ENCODE peak calls at places on chromosomes 7 and 10, in four cellular contexts. Q is IMR-90, I is mesenchymal stem cell, R is neuronal stem cell. O is an unnamed sample.
A peak's percentile ranks its signal among the peaks of the same experiment; 100 is the strongest.

GRCh38 chr7:44309271-44310091 is 15.9 kb downstream of the CAMK2B start:
- DNase-seq in Q (peak; percentile 32), I (peak; percentile 59), R (peak; percentile 47), O (peak; percentile 71)

GRCh38 chr7:84529480-84530205 is 335.1 kb upstream of the SEMA3A start:
- DNase-seq in Q (peak; percentile 83), I (peak; percentile 57), R (no peak), O (no peak)

GRCh38 chr10:101029520-101030309 is 1.2 kb downstream of the PDZD7 start:
- DNase-seq in Q (no peak), I (no peak), R (no peak), O (peak; percentile 72)

GRCh38 chr7:87715511-87715910 is 87.3 kb downstream of the RUNDC3B start:
- DNase-seq in Q (no peak), I (no peak), R (no peak), O (no peak)

GRCh38 chr10:33675235-33675634 is 340.8 kb upstream of the NRP1 start:
- DNase-seq in Q (no peak), I (no peak), R (no peak), O (no peak)

GRCh38 chr7:66642186-66642585 is 13.5 kb downstream of the KCTD7 start:
- DNase-seq in Q (no peak), I (no peak), R (no peak), O (no peak)

GRCh38 chr10:125414998-125415397 is 254.6 kb upstream of the CTBP2 start:
- DNase-seq in Q (peak; percentile 35), I (no peak), R (no peak), O (no peak)

GRCh38 chr7:2876031-2876862 is 32.1 kb upstream of the GNA12 start:
- DNase-seq in Q (peak; percentile 87), I (peak; percentile 26), R (no peak), O (no peak)

GRCh38 chr10:11668847-11669610 is 57.6 kb upstream of the USP6NL start:
- DNase-seq in Q (no peak), I (no peak), R (no peak), O (no peak)

GRCh38 chr10:323651-324293 is 188.5 kb downstream of the ZMYND11 start:
- DNase-seq in Q (peak; percentile 97), I (peak; percentile 96), R (no peak), O (no peak)

GRCh38 chr7:77339726-77340125 is 76.4 kb downstream of the GSAP start:
- DNase-seq in Q (no peak), I (no peak), R (no peak), O (no peak)

GRCh38 chr10:125155101-125155500 is 5.3 kb downstream of the CTBP2 start:
- DNase-seq in Q (no peak), I (peak; percentile 34), R (peak; percentile 54), O (peak; percentile 34)

GRCh38 chr7:5599543-5600200 is 176.0 kb upstream of the TNRC18 start:
- DNase-seq in Q (no peak), I (no peak), R (no peak), O (peak; percentile 30)

GRCh38 chr7:50303894-50304157 is 690 bp upstream of the IKZF1 start:
- DNase-seq in Q (no peak), I (no peak), R (no peak), O (no peak)

GRCh38 chr10:53697038-53697437 is 924.5 kb upstream of the MBL2 start:
- DNase-seq in Q (no peak), I (peak; percentile 29), R (no peak), O (no peak)

GRCh38 chr7:23306936-23307521 is 7.9 kb downstream of the MALSU1 start:
- DNase-seq in Q (no peak), I (no peak), R (no peak), O (no peak)

GRCh38 chr7:149797771-149798170 is 24.4 kb upstream of the ZNF467 start:
- DNase-seq in Q (no peak), I (no peak), R (no peak), O (no peak)

GRCh38 chr7:149793261-149793660 is 19.9 kb upstream of the ZNF467 start:
- DNase-seq in Q (no peak), I (no peak), R (no peak), O (no peak)

GRCh38 chr7:149795126-149795525 is 21.7 kb upstream of the ZNF467 start:
- DNase-seq in Q (no peak), I (no peak), R (no peak), O (no peak)

GRCh38 chr7:149794665-149795064 is 21.3 kb upstream of the ZNF467 start:
- DNase-seq in Q (no peak), I (peak; percentile 17), R (no peak), O (no peak)

GRCh38 chr7:149796287-149796860 is 23.0 kb upstream of the ZNF467 start:
- DNase-seq in Q (no peak), I (no peak), R (no peak), O (peak; percentile 64)
- H3K4me1 ChIP-seq in Q (no peaks in the 10 kb centered on the region), I (no peaks in the 10 kb centered on the region), R (peaks cover 10% of the 10 kb centered on the region), O (no peaks in the 10 kb centered on the region)

GRCh38 chr10:99805190-99805589 is 22.8 kb downstream of the ABCC2 start:
- DNase-seq in Q (no peak), I (no peak), R (no peak), O (no peak)
- H2AK5ac ChIP-seq in Q (no peak overlapping the region), I (no peak overlapping the region), R (no peak overlapping the region), O (no peak overlapping the region)

GRCh38 chr7:155590215-155591023 is 44.1 kb upstream of the CNPY1 start:
- DNase-seq in Q (peak; percentile 16), I (peak; percentile 25), R (no peak), O (peak; percentile 71)
- H3K27ac ChIP-seq in Q (no peak overlapping the region), I (no peak overlapping the region), R (no peak overlapping the region), O (no peak overlapping the region)

GRCh38 chr10:12940791-12941190 is 60.7 kb downstream of the CCDC3 start:
- DNase-seq in Q (no peak), I (no peak), R (no peak), O (no peak)
- H3K4me1 ChIP-seq in Q (peaks cover 3% of the 10 kb centered on the region), I (no peaks in the 10 kb centered on the region), R (no peaks in the 10 kb centered on the region), O (no peaks in the 10 kb centered on the region)

GRCh38 chr10:3527869-3528268 is 257.1 kb downstream of the KLF6 start:
- DNase-seq in Q (no peak), I (peak; percentile 77), R (no peak), O (no peak)

GRCh38 chr10:3528271-3528670 is 256.7 kb downstream of the KLF6 start:
- DNase-seq in Q (no peak), I (peak; percentile 39), R (no peak), O (no peak)

GRCh38 chr10:3527144-3527543 is 257.9 kb downstream of the KLF6 start:
- DNase-seq in Q (peak; percentile 55), I (peak; percentile 85), R (no peak), O (no peak)

GRCh38 chr10:3525832-3526449 is 259.1 kb downstream of the KLF6 start:
- DNase-seq in Q (peak; percentile 99), I (peak; percentile 99), R (no peak), O (no peak)

DNA sequence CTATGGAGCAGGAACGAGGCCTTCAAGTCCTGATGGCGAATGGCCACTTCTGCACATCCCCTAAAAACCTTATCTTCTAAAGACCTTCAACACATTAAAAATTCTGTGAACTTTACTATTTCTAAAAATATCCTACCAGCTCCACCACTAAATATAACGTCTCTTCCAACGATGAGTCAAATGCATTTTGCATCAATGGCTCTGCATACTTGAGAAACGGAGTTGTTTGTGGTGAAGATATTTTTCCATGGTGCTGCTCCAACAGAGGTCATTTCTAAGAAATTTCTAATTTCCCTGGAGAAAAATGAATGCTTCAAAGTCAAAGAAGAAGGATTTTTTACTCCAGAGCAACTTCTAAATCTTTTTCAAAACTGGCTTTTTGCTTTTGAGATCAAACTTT is 258.3 kb downstream of the KLF6 start:
- DNase-seq in Q (peak; percentile 91), I (peak; percentile 94), R (no peak), O (no peak)
- H2AK5ac ChIP-seq in Q (peak overlapping the region; percentile 87), I (peak overlapping the region; percentile 73), R (no peak overlapping the region), O (no peak overlapping the region)

GRCh38 chr7:98628418-98628817 is 11.3 kb downstream of the NPTX2 start:
- DNase-seq in Q (no peak), I (no peak), R (no peak), O (no peak)

GRCh38 chr7:98628916-98629525 is 11.9 kb downstream of the NPTX2 start:
- DNase-seq in Q (no peak), I (no peak), R (peak; percentile 70), O (no peak)

GRCh38 chr7:98630770-98631169 is 13.7 kb downstream of the NPTX2 start:
- DNase-seq in Q (no peak), I (no peak), R (no peak), O (no peak)

GRCh38 chr7:98627062-98627790 is 10.1 kb downstream of the NPTX2 start:
- DNase-seq in Q (no peak), I (no peak), R (no peak), O (no peak)

GRCh38 chr7:98630149-98630548 is 13.1 kb downstream of the NPTX2 start:
- DNase-seq in Q (no peak), I (no peak), R (no peak), O (no peak)
- H3K27ac ChIP-seq in Q (no peak overlapping the region), I (no peak overlapping the region), R (no peak overlapping the region), O (no peak overlapping the region)

GRCh38 chr10:115052216-115052615 is 40.9 kb upstream of the ATRNL1 start:
- DNase-seq in Q (no peak), I (no peak), R (no peak), O (no peak)

GRCh38 chr10:115049957-115050356 is 43.2 kb upstream of the ATRNL1 start:
- DNase-seq in Q (peak; percentile 8), I (no peak), R (no peak), O (no peak)

GRCh38 chr10:115051216-115051615 is 41.9 kb upstream of the ATRNL1 start:
- DNase-seq in Q (no peak), I (no peak), R (no peak), O (no peak)

GRCh38 chr10:115049318-115049717 is 43.8 kb upstream of the ATRNL1 start:
- DNase-seq in Q (no peak), I (no peak), R (no peak), O (no peak)

DNA sequence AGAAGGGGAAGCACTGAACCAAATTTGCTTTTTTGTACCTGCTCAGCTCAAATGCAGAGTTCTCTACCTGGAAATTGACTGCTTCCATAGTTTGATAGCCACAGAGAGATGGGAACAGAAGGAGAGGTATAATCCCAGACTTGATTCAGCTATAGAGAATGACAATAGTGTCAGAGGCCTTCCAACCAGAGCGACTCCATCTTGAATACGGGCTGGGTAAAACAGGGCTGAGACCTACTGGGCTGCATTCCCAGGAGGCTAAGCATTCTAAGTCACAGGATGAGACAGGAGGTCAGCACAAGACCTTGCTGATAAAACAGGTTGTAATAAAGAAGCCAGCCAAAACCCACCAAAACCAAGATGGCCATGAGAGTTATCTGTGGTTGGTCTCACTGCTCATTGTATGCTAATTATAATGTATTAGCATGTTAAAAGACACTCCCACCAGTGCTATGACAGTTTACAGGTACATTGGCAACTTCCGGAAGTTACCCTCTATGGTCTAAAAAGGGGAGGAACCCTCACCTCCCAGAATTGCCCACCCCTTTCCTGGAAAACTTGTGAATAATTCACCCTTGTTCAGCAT is 42.7 kb upstream of the ATRNL1 start:
- DNase-seq in Q (no peak), I (no peak), R (no peak), O (no peak)
- H3K4me1 ChIP-seq in Q (peaks cover 3% of the 10 kb centered on the region), I (peaks cover 2% of the 10 kb centered on the region), R (peaks cover 9% of the 10 kb centered on the region), O (no peaks in the 10 kb centered on the region)